ENCODE peak calls at places on chromosomes 7 and 10, in seven cellular contexts. One of them, this sample, is unnamed.

GRCh38 chr7:51246258-51247245 is 70.1 kb downstream of the COBL start:
- DNase-seq in GM13977: no peak
- DNase-seq in HT-29: no peak
- DNase-seq in OCI-LY7: no peak
- DNase-seq in cerebellar cortex: peak
- DNase-seq in EL: no peak
- DNase-seq in left ventricle myocardium inferior: peak
- DNase-seq in this sample: no peak

GRCh38 chr7:748446-748845 is 21.4 kb upstream of the PRKAR1B start:
- DNase-seq in EL: no peak
- DNase-seq in HT-29: no peak
- DNase-seq in OCI-LY7: no peak
- DNase-seq in left ventricle myocardium inferior: no peak
- DNase-seq in GM13977: no peak
- DNase-seq in cerebellar cortex: no peak
- DNase-seq in this sample: no peak

GRCh38 chr7:30983914-30984247 is 20.1 kb downstream of the GHRHR start:
- DNase-seq in left ventricle myocardium inferior: no peak
- DNase-seq in cerebellar cortex: no peak
- DNase-seq in HT-29: no peak
- DNase-seq in OCI-LY7: no peak
- DNase-seq in EL: no peak
- DNase-seq in GM13977: no peak
- DNase-seq in this sample: no peak

GRCh38 chr10:71727429-71728217 is 8.0 kb upstream of the C10orf105 start:
- DNase-seq in cerebellar cortex: no peak
- DNase-seq in EL: no peak
- DNase-seq in HT-29: no peak
- DNase-seq in left ventricle myocardium inferior: peak
- DNase-seq in GM13977: peak
- DNase-seq in OCI-LY7: peak
- DNase-seq in this sample: peak

GRCh38 chr7:571096-572012 is 51.7 kb upstream of the PDGFA start:
- DNase-seq in HT-29: no peak
- DNase-seq in OCI-LY7: no peak
- DNase-seq in left ventricle myocardium inferior: no peak
- DNase-seq in EL: no peak
- DNase-seq in cerebellar cortex: no peak
- DNase-seq in GM13977: no peak
- DNase-seq in this sample: no peak

GRCh38 chr10:22851865-22852239 is 76.0 kb upstream of the ARMC3 start:
- DNase-seq in left ventricle myocardium inferior: no peak
- DNase-seq in HT-29: no peak
- DNase-seq in EL: no peak
- DNase-seq in GM13977: no peak
- DNase-seq in OCI-LY7: no peak
- DNase-seq in cerebellar cortex: no peak
- DNase-seq in this sample: no peak

GRCh38 chr10:101561068-101561915 is 26.8 kb downstream of the POLL start:
- DNase-seq in EL: no peak
- DNase-seq in cerebellar cortex: no peak
- DNase-seq in GM13977: no peak
- DNase-seq in HT-29: no peak
- DNase-seq in OCI-LY7: no peak
- DNase-seq in left ventricle myocardium inferior: no peak
- DNase-seq in this sample: peak

GRCh38 chr10:27258838-27259532 is 18.4 kb upstream of the ACBD5 start:
- DNase-seq in GM13977: peak
- DNase-seq in HT-29: no peak
- DNase-seq in OCI-LY7: no peak
- DNase-seq in left ventricle myocardium inferior: no peak
- DNase-seq in EL: no peak
- DNase-seq in cerebellar cortex: no peak
- DNase-seq in this sample: peak

GRCh38 chr10:123665371-123666286 is 526 bp upstream of the GPR26 start:
- DNase-seq in GM13977: no peak
- DNase-seq in EL: no peak
- DNase-seq in cerebellar cortex: no peak
- DNase-seq in OCI-LY7: no peak
- DNase-seq in HT-29: no peak
- DNase-seq in left ventricle myocardium inferior: no peak
- DNase-seq in this sample: no peak

GRCh38 chr7:43113622-43114450 is 1.4 kb downstream of the HECW1 start:
- DNase-seq in cerebellar cortex: peak
- DNase-seq in left ventricle myocardium inferior: no peak
- DNase-seq in EL: peak
- DNase-seq in GM13977: no peak
- DNase-seq in HT-29: no peak
- DNase-seq in OCI-LY7: no peak
- DNase-seq in this sample: peak

GRCh38 chr10:77940627-77941026 is 14.1 kb upstream of the DLG5 start:
- DNase-seq in EL: no peak
- DNase-seq in OCI-LY7: no peak
- DNase-seq in HT-29: no peak
- DNase-seq in left ventricle myocardium inferior: no peak
- DNase-seq in GM13977: no peak
- DNase-seq in cerebellar cortex: no peak
- DNase-seq in this sample: no peak

GRCh38 chr7:51324206-51324884 is 7.7 kb upstream of the COBL start:
- DNase-seq in cerebellar cortex: peak
- DNase-seq in HT-29: no peak
- DNase-seq in OCI-LY7: no peak
- DNase-seq in left ventricle myocardium inferior: no peak
- DNase-seq in EL: no peak
- DNase-seq in GM13977: no peak
- DNase-seq in this sample: no peak

GRCh38 chr7:95881597-95881996 is 109.2 kb downstream of the DYNC1I1 start:
- DNase-seq in EL: no peak
- DNase-seq in OCI-LY7: no peak
- DNase-seq in GM13977: no peak
- DNase-seq in cerebellar cortex: peak
- DNase-seq in HT-29: no peak
- DNase-seq in left ventricle myocardium inferior: no peak
- DNase-seq in this sample: no peak

GRCh38 chr10:17216217-17216900 is 11.7 kb upstream of the VIM start:
- DNase-seq in cerebellar cortex: no peak
- DNase-seq in left ventricle myocardium inferior: no peak
- DNase-seq in EL: peak
- DNase-seq in GM13977: peak
- DNase-seq in OCI-LY7: no peak
- DNase-seq in HT-29: peak
- DNase-seq in this sample: peak

GRCh38 chr7:36029311-36029710 is 123.7 kb upstream of the EEPD1 start:
- DNase-seq in left ventricle myocardium inferior: no peak
- DNase-seq in GM13977: no peak
- DNase-seq in HT-29: no peak
- DNase-seq in cerebellar cortex: no peak
- DNase-seq in EL: no peak
- DNase-seq in OCI-LY7: no peak
- DNase-seq in this sample: no peak

GRCh38 chr7:155247479-155248365 is 50.0 kb upstream of the INSIG1 start:
- DNase-seq in OCI-LY7: no peak
- DNase-seq in left ventricle myocardium inferior: no peak
- DNase-seq in GM13977: no peak
- DNase-seq in HT-29: no peak
- DNase-seq in cerebellar cortex: no peak
- DNase-seq in EL: peak
- DNase-seq in this sample: no peak

GRCh38 chr10:128982179-128982915 is 484.7 kb upstream of the MGMT start:
- DNase-seq in cerebellar cortex: peak
- DNase-seq in left ventricle myocardium inferior: no peak
- DNase-seq in HT-29: no peak
- DNase-seq in GM13977: no peak
- DNase-seq in EL: no peak
- DNase-seq in OCI-LY7: no peak
- DNase-seq in this sample: no peak

GRCh38 chr7:33774762-33775523 is 130.4 kb upstream of the BMPER start:
- DNase-seq in OCI-LY7: no peak
- DNase-seq in GM13977: no peak
- DNase-seq in cerebellar cortex: no peak
- DNase-seq in HT-29: no peak
- DNase-seq in EL: no peak
- DNase-seq in left ventricle myocardium inferior: peak
- DNase-seq in this sample: no peak

GRCh38 chr7:30032310-30033125 is 4.3 kb downstream of the PLEKHA8 start:
- DNase-seq in left ventricle myocardium inferior: no peak
- DNase-seq in HT-29: peak
- DNase-seq in OCI-LY7: peak
- DNase-seq in EL: peak
- DNase-seq in GM13977: no peak
- DNase-seq in cerebellar cortex: no peak
- DNase-seq in this sample: no peak

GRCh38 chr7:2063562-2064360 is 169.0 kb downstream of the MAD1L1 start:
- DNase-seq in cerebellar cortex: no peak
- DNase-seq in EL: no peak
- DNase-seq in GM13977: no peak
- DNase-seq in HT-29: peak
- DNase-seq in OCI-LY7: no peak
- DNase-seq in left ventricle myocardium inferior: peak
- DNase-seq in this sample: no peak

GRCh38 chr10:126013489-126014281 is 117.3 kb downstream of the FANK1 start:
- DNase-seq in OCI-LY7: no peak
- DNase-seq in EL: peak
- DNase-seq in HT-29: no peak
- DNase-seq in GM13977: peak
- DNase-seq in left ventricle myocardium inferior: no peak
- DNase-seq in cerebellar cortex: no peak
- DNase-seq in this sample: no peak

GRCh38 chr10:59079386-59080226 is 96.8 kb upstream of the PHYHIPL start:
- DNase-seq in HT-29: no peak
- DNase-seq in left ventricle myocardium inferior: no peak
- DNase-seq in OCI-LY7: no peak
- DNase-seq in cerebellar cortex: no peak
- DNase-seq in GM13977: no peak
- DNase-seq in EL: peak
- DNase-seq in this sample: no peak

GRCh38 chr7:26101471-26102151 is 50.4 kb upstream of the NFE2L3 start:
- DNase-seq in left ventricle myocardium inferior: no peak
- DNase-seq in GM13977: no peak
- DNase-seq in HT-29: no peak
- DNase-seq in EL: no peak
- DNase-seq in cerebellar cortex: peak
- DNase-seq in OCI-LY7: peak
- DNase-seq in this sample: no peak

GRCh38 chr10:3805227-3805790 is 20.3 kb upstream of the KLF6 start:
- DNase-seq in OCI-LY7: peak
- DNase-seq in EL: peak
- DNase-seq in GM13977: peak
- DNase-seq in HT-29: peak
- DNase-seq in cerebellar cortex: no peak
- DNase-seq in left ventricle myocardium inferior: no peak
- DNase-seq in this sample: peak

GRCh38 chr10:124685251-124685650 is 58.9 kb downstream of the FAM53B start:
- DNase-seq in cerebellar cortex: peak
- DNase-seq in left ventricle myocardium inferior: peak
- DNase-seq in HT-29: no peak
- DNase-seq in EL: no peak
- DNase-seq in OCI-LY7: peak
- DNase-seq in GM13977: no peak
- DNase-seq in this sample: no peak

GRCh38 chr10:20100157-20100556 is 283.9 kb downstream of the PLXDC2 start:
- DNase-seq in EL: no peak
- DNase-seq in HT-29: peak
- DNase-seq in left ventricle myocardium inferior: no peak
- DNase-seq in OCI-LY7: no peak
- DNase-seq in GM13977: no peak
- DNase-seq in cerebellar cortex: no peak
- DNase-seq in this sample: no peak

GRCh38 chr10:127193125-127193524 is 3.3 kb downstream of the INSYN2A start:
- DNase-seq in cerebellar cortex: no peak
- DNase-seq in HT-29: no peak
- DNase-seq in left ventricle myocardium inferior: no peak
- DNase-seq in EL: peak
- DNase-seq in OCI-LY7: no peak
- DNase-seq in GM13977: no peak
- DNase-seq in this sample: no peak

GRCh38 chr7:99369767-99370353 is 4.7 kb upstream of the ARPC1B start:
- DNase-seq in cerebellar cortex: no peak
- DNase-seq in EL: no peak
- DNase-seq in OCI-LY7: no peak
- DNase-seq in GM13977: no peak
- DNase-seq in HT-29: no peak
- DNase-seq in left ventricle myocardium inferior: no peak
- DNase-seq in this sample: no peak

GRCh38 chr10:30996481-30996980 is 35.1 kb downstream of the ZNF438 start:
- DNase-seq in EL: no peak
- DNase-seq in OCI-LY7: no peak
- DNase-seq in left ventricle myocardium inferior: no peak
- DNase-seq in HT-29: no peak
- DNase-seq in GM13977: no peak
- DNase-seq in cerebellar cortex: no peak
- DNase-seq in this sample: no peak

This sample was measured in activated naive CD4-positive, alpha-beta T cell treated with anti-CD3 and anti-CD28 coated beads, Interleukin-2, amount 10 ng/mL, durations not matched to agents 7 days and 5 days.